ENCODE peak calls at places on chromosome 9, in ten cellular contexts. E, F, H, Q, Y, W, G, U, C and Z are unnamed samples.

GRCh38 chr9:72453797-72454196 is 67.6 kb upstream of the TMC1 start:
- DNase-seq in H (no peak), W (no peak), G (no peak), F (no peak), Q (no peak), E (no peak), Y (no peak), U (no peak), C (no peak), Z (no peak)

GRCh38 chr9:73838871-73839270 is 658.3 kb upstream of the RORB start:
- DNase-seq in F (no peak), Q (no peak), G (no peak), U (no peak), E (no peak), C (no peak), H (no peak), Y (no peak), W (no peak), Z (no peak)

GRCh38 chr9:21871256-21871975 is 69.0 kb downstream of the MTAP start:
- DNase-seq in C (no peak), W (no peak), Y (no peak), U (no peak), H (no peak), E (no peak), G (no peak), Q (no peak), F (no peak), Z (no peak)

GRCh38 chr9:15480028-15480427 is 30.7 kb downstream of the PSIP1 start:
- DNase-seq in C (no peak), F (no peak), W (no peak), H (no peak), G (no peak), Q (no peak), E (no peak), Y (no peak), U (no peak), Z (no peak)

GRCh38 chr9:118961857-118962256 is 407.4 kb downstream of the BRINP1 start:
- DNase-seq in E (peak; percentile 8), C (no peak), F (peak; percentile 69), H (peak; percentile 79), U (peak; percentile 45), Y (no peak), Q (no peak), G (no peak), W (no peak), Z (no peak)

GRCh38 chr9:97526895-97527575 is 25.6 kb downstream of the TMOD1 start:
- DNase-seq in W (no peak), C (no peak), H (peak; percentile 10), U (no peak), F (no peak), Q (no peak), E (no peak), Y (no peak), G (no peak), Z (no peak)

GRCh38 chr9:135522931-135523330 is 1.7 kb downstream of the LCN1 start:
- DNase-seq in U (no peak), H (no peak), G (no peak), E (no peak), Q (no peak), W (no peak), C (peak; percentile 49), F (no peak), Y (no peak), Z (no peak)

GRCh38 chr9:103837940-103838339 is 256.2 kb upstream of the SMC2 start:
- DNase-seq in U (no peak), C (no peak), H (no peak), G (no peak), F (no peak), W (no peak), E (no peak), Y (no peak), Q (no peak), Z (no peak)

GRCh38 chr9:130276955-130277354 is 11.4 kb downstream of the HMCN2 start:
- DNase-seq in Q (peak; percentile 46), F (no peak), Y (no peak), C (no peak), E (no peak), U (no peak), W (no peak), G (no peak), H (no peak), Z (no peak)

GRCh38 chr9:1606253-1606652 is 408.9 kb upstream of the SMARCA2 start:
- DNase-seq in W (no peak), H (no peak), U (no peak), E (no peak), C (no peak), Q (peak; percentile 17), G (no peak), Y (no peak), F (no peak), Z (no peak)

GRCh38 chr9:70954126-70954525 is 167.3 kb downstream of the TRPM3 start:
- DNase-seq in G (no peak), C (no peak), Q (no peak), W (no peak), E (peak; percentile 87), Y (no peak), H (peak; percentile 87), U (peak; percentile 71), F (peak; percentile 8), Z (no peak)

GRCh38 chr9:93955356-93956182 is 414 bp upstream of the BARX1 start:
- DNase-seq in W (no peak), E (no peak), F (no peak), U (no peak), Y (no peak), C (no peak), H (no peak), Q (no peak), G (peak; percentile 58), Z (no peak)

GRCh38 chr9:129121483-129121882 is 10.3 kb downstream of the PTPA start:
- DNase-seq in E (no peak), U (no peak), H (no peak), Y (peak; percentile 76), W (no peak), F (peak; percentile 61), Q (no peak), G (no peak), C (no peak), Z (no peak)

GRCh38 chr9:105195259-105195658 is 49.2 kb upstream of the SLC44A1 start:
- DNase-seq in G (no peak), C (no peak), E (no peak), U (no peak), F (no peak), Y (no peak), W (no peak), Q (no peak), H (no peak), Z (no peak)

GRCh38 chr9:2565676-2566340 is 55.8 kb upstream of the VLDLR start:
- DNase-seq in U (no peak), Q (no peak), F (no peak), W (no peak), E (no peak), Y (no peak), G (no peak), C (no peak), H (no peak), Z (no peak)

GRCh38 chr9:133359420-133360175 is 3.2 kb downstream of the SURF2 start:
- DNase-seq in U (no peak), H (no peak), Q (no peak), F (peak; percentile 23), E (no peak), G (peak; percentile 42), W (no peak), C (no peak), Y (no peak), Z (no peak)
- TF ChIP-seq CTCF in U (peak; percentile 29), H (peak; percentile 49), Q (no peak), F (no peak), E (peak; percentile 45), G (no peak), W (peak; percentile 17), C (no peak), Y (peak; percentile 25), Z (no peak)

DNA sequence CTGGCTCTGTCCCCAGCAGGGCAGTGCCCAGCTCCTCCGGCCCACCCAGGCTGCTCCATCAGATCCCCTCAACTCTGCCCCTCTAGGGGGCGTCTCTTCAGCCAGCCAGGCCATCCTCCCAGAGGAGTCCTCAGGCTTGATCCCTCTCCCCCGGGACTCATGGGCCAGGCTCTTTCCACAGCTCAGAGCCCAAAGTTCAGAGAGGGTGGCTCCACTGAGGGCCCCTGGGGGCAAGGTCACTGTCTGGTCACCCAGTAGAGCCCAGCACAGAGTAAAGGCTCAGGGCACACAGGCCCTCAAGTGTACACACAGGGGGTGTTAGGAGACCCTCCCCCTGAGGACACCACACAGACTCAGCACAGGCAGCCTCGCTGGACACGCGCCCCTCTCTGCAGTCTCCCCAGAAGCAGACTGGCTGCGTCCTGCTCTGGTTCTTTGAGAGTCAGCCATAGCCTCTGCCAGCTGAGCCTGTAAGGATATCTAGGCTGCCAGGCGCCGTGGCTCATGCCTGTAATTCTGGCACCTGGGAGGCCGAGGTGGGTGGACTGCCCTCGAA is 64.8 kb downstream of the PAX5 start:
- DNase-seq in E (no peak), Q (no peak), U (no peak), W (no peak), Y (no peak), H (no peak), C (no peak), F (no peak), G (no peak), Z (no peak)
- TF ChIP-seq CTCF in E (peak; percentile 15), Q (no peak), U (no peak), W (peak; percentile 40), Y (no peak), H (peak; percentile 25), C (no peak), F (no peak), G (no peak), Z (no peak)

DNA sequence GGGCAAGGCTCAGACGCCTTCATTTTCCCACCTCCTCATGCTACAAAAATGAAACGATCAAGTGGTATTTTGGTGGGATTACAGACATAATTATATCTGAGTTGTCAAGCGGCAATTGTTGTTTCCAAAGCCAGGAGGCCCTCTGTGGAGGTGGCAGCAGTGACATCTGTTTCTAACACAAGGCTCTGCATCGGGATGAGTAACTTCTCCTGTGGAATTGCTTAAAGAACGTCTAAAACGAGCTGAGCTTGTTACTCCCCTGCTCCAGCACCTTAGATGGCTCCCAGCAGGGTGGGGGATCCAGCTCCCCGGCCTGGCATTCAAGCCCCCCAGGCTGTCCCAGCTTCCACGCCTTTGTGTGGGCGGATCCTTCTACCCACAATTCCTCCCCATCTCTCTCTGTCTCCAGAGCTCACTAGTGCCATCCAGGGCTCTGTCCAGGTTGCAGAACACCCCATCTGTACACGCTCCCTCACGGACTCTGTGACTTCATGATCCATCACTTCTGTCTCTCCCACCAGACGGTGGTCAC is 36.8 kb downstream of the DAB2IP start:
- DNase-seq in W (no peak), H (no peak), E (no peak), G (no peak), Q (no peak), Y (peak; percentile 42), F (no peak), C (no peak), U (no peak), Z (no peak)
- TF ChIP-seq CTCF in W (no peak), H (no peak), E (no peak), G (no peak), Q (no peak), Y (no peak), F (no peak), C (no peak), U (no peak), Z (no peak)

DNA sequence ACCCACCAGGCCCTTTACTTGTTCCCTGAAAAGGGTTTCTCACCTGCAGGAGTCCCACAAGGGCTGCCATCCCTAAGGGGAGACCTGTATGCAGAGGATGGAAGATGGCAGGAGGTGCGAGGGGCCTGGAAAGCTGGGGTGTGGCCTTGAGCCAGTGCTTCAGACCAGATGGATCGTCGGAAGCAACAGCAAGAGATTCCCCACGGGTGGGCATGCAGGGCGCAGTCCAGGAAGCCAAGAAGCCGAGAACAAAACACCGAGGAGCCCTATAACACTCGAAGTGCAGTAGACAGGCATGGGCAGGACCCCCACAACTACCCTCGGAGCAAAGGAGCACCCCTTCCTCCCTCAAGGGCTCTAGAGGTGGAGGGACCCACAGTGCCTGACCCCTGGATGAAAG is 24.7 kb upstream of the FRRS1L start:
- DNase-seq in W (no peak), Q (no peak), H (no peak), C (no peak), G (no peak), E (no peak), F (no peak), U (no peak), Y (no peak), Z (no peak)
- TF ChIP-seq CTCF in W (no peak), Q (no peak), H (no peak), C (no peak), G (no peak), E (no peak), F (no peak), U (no peak), Y (no peak), Z (no peak)